ENCODE peak calls at places on chromosome 17, in four cellular contexts. J is K562, Q is SK-N-SH, U is GM12878. O is an unnamed sample.
A peak's percentile ranks its signal among the peaks of the same experiment; 100 is the strongest.

GRCh38 chr17:3915642-3916012 is 638 bp downstream of the P2RX1 start:
- DNase-seq in J (no peak), Q (no peak), U (no peak), O (no peak)

GRCh38 chr17:177762-178161 is 3.7 kb downstream of the DOC2B start:
- DNase-seq in J (no peak), Q (no peak), U (no peak), O (no peak)

GRCh38 chr17:45247429-45248131 is 14.3 kb downstream of the SPATA32 start:
- DNase-seq in J (peak; percentile 98), Q (peak; percentile 95), U (peak; percentile 78), O (peak; percentile 97)

GRCh38 chr17:10046786-10047609 is 141.9 kb upstream of the RCVRN start:
- DNase-seq in Q (no peak), U (peak; percentile 82), J (no peak), O (no peak)

GRCh38 chr17:35898283-35899070 is 18.3 kb upstream of the CCL5 start:
- DNase-seq in J (no peak), U (no peak), Q (no peak), O (no peak)

GRCh38 chr17:65699459-65699858 is 138.0 kb upstream of the AXIN2 start:
- DNase-seq in U (no peak), J (no peak), Q (no peak), O (no peak)

GRCh38 chr17:11628374-11628773 is 30.1 kb downstream of the DNAH9 start:
- DNase-seq in J (peak; percentile 12), U (no peak), Q (no peak), O (no peak)

GRCh38 chr17:79041041-79041570 is 17.1 kb downstream of the C1QTNF1 start:
- DNase-seq in U (no peak), J (no peak), Q (no peak), O (no peak)

GRCh38 chr17:79735096-79735495 is 4.4 kb downstream of the ENPP7 start:
- DNase-seq in J (no peak), U (no peak), Q (no peak), O (no peak)

GRCh38 chr17:56979091-56979480 is 1.2 kb downstream of the SCPEP1 start:
- DNase-seq in Q (no peak), U (no peak), J (peak; percentile 27), O (no peak)

GRCh38 chr17:61294777-61295176 is 104.9 kb upstream of the TBX2 start:
- DNase-seq in U (no peak), J (no peak), Q (no peak), O (no peak)

GRCh38 chr17:51820252-51820651 is 338.3 kb downstream of the CA10 start:
- DNase-seq in Q (no peak), J (no peak), U (no peak), O (no peak)

GRCh38 chr17:5789443-5789842 is 205.1 kb upstream of the NLRP1 start:
- DNase-seq in J (no peak), Q (no peak), U (no peak), O (no peak)

GRCh38 chr17:10879110-10879509 is 41.2 kb upstream of the PIRT start:
- DNase-seq in Q (peak; percentile 9), J (peak; percentile 7), U (no peak), O (peak; percentile 67)

GRCh38 chr17:80832266-80832676 is 159.4 kb upstream of the CHMP6 start:
- DNase-seq in Q (peak; percentile 89), J (peak; percentile 50), U (no peak), O (no peak)

GRCh38 chr17:72515291-72516065 is 394.7 kb downstream of the SOX9 start:
- DNase-seq in Q (peak; percentile 42), J (no peak), U (peak; percentile 77), O (no peak)

GRCh38 chr17:65797809-65798208 is 236.4 kb upstream of the AXIN2 start:
- DNase-seq in U (no peak), Q (peak; percentile 8), J (peak; percentile 24), O (peak; percentile 7)

GRCh38 chr17:40686192-40686591 is 17.4 kb downstream of the KRT24 start:
- DNase-seq in J (no peak), U (no peak), Q (no peak), O (no peak)

GRCh38 chr17:17498606-17499301 is 2.6 kb upstream of the RASD1 start:
- DNase-seq in J (no peak), U (no peak), Q (no peak), O (no peak)

GRCh38 chr17:61736438-61736837 is 126.9 kb downstream of the BRIP1 start:
- DNase-seq in Q (no peak), U (no peak), J (no peak), O (no peak)

GRCh38 chr17:61782683-61783082 is 80.6 kb downstream of the BRIP1 start:
- DNase-seq in U (no peak), Q (no peak), J (no peak), O (no peak)

GRCh38 chr17:17757391-17757791 is 76.1 kb downstream of the RAI1 start:
- DNase-seq in U (no peak), J (no peak), Q (no peak), O (no peak)

GRCh38 chr17:80029235-80029974 is 6.3 kb downstream of the TBC1D16 start:
- DNase-seq in U (no peak), J (no peak), Q (no peak), O (no peak)

GRCh38 chr17:7295230-7296180 is 1.1 kb upstream of the YBX2 start:
- DNase-seq in Q (peak; percentile 14), J (no peak), U (no peak), O (no peak)

GRCh38 chr17:78379134-78379497 is 667 bp downstream of the PGS1 start:
- DNase-seq in U (no peak), J (no peak), Q (no peak), O (no peak)

GRCh38 chr17:5581655-5582054 is 2.7 kb downstream of the NLRP1 start:
- DNase-seq in Q (no peak), U (no peak), J (no peak), O (no peak)

GRCh38 chr17:63772801-63773271 is 561 bp downstream of the CCDC47 start:
- DNase-seq in J (peak; percentile 55), Q (peak; percentile 19), U (no peak), O (no peak)
- TF ChIP-seq NRF1 in J (no peak), Q (no peak), U (no peak), O (no peak)

GRCh38 chr17:31541559-31541958 is 150.1 kb downstream of the RAB11FIP4 start:
- DNase-seq in J (peak; percentile 43), Q (no peak), U (no peak), O (peak; percentile 48)
- TF ChIP-seq CTCF in J (peak; percentile 25), Q (peak; percentile 13), U (no peak), O (peak; percentile 52)

DNA sequence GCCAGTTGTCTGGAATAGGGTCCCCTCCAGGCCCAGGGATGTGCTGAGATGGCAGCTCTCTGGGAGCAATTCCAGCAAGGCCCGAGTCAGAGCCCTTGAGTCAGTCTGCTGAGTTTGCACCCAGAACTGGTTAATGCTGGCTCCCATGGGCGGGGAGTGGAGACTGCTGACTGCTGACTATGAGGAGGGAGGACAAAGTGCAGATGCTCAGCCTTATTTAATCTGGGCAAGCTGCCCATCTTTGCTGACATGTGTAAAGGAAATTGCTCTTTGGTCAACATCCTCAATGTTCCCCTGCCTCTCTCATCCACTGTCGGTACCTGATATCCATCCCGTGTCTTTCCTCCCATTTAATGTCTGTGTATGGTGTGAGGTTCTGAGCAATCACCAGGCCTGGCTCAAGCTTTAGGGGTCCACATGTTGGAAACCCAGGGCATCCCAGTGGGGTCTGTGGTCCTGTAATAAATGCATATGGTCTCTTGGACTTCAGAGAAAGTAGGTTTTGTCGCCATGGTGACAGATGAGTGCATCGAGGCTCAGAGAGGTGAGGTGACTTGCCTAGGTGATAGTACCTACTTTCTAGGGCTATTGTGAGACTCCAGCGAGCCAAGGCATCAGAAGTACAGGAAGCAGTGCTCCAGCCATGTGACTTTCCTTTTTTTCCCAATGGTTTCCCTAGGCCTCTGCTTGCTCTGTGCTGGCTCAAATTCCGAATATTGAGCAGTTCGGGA is 20.0 kb upstream of the RNF135 start:
- DNase-seq in U (no peak), J (no peak), Q (peak; percentile 78), O (no peak)
- TF ChIP-seq NRF1 in U (no peak), J (no peak), Q (no peak), O (no peak)

GRCh38 chr17:48960834-48961515 is 7.4 kb downstream of the GIP start:
- DNase-seq in J (peak; percentile 48), Q (no peak), U (no peak), O (no peak)
- TF ChIP-seq CTCF in J (no peak), Q (no peak), U (no peak), O (no peak)

GRCh38 chr17:2406903-2407790 is 6.3 kb upstream of the MNT start:
- DNase-seq in U (no peak), J (peak; percentile 56), Q (no peak), O (no peak)

GRCh38 chr17:2406271-2406902 is 5.5 kb upstream of the MNT start:
- DNase-seq in Q (no peak), U (no peak), J (no peak), O (no peak)

GRCh38 chr17:2402517-2402916 is 1.7 kb upstream of the MNT start:
- DNase-seq in Q (no peak), J (no peak), U (no peak), O (no peak)

GRCh38 chr17:2403044-2403443 is 2.2 kb upstream of the MNT start:
- DNase-seq in U (no peak), Q (no peak), J (no peak), O (no peak)

DNA sequence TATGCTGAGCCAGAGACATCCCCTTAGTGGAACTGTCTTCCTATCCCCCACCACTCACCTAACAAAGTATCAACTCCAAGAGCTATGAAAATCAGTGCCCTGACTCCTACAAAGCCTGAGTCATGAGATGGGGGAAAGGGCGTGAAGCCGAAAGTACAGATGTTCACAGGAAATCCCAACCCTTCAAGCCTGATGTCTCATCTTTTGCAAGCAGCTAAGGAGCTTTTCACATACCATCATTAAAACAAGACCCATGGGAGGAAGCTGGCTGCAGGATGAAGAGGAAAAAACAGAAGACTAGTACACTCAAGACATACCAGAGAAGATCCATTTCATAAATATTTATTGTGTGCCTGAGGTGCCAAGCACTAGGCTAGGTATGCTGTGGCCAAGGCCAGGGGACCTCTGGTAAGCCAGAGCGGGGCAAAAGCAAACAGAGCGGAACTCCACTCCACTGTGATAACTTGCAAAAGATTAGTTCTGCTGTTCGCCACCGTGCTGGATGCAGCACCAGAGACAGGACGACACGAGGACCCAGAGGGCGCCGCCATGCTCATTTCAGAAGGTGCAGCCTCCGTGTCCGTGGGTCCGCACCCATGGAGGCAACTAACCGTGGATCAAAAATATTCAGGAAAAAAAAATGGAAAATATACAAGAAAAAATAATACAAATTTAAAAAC is 4.5 kb upstream of the MNT start:
- DNase-seq in J (no peak), U (no peak), Q (no peak), O (no peak)
- TF ChIP-seq NRF1 in J (no peak), U (no peak), Q (no peak), O (no peak)